ENCODE peak calls at places on chromosome 11, in five cellular contexts. L is ascending aorta, N is lower lobe of right lung, V is lung, Y is H9. R is an unnamed sample.

GRCh38 chr11:66470015-66470414 is 3.3 kb downstream of the PELI3 start:
- DNase-seq in V (no peak), Y (peak; percentile 47), L (no peak), N (no peak), R (no peak)

GRCh38 chr11:92739020-92739419 is 230.4 kb upstream of the MTNR1B start:
- DNase-seq in V (no peak), L (no peak), N (no peak), Y (no peak), R (no peak)

GRCh38 chr11:117618956-117619355 is 178.1 kb downstream of the DSCAML1 start:
- DNase-seq in N (no peak), Y (peak; percentile 79), V (no peak), L (no peak), R (no peak)

GRCh38 chr11:40713083-40713482 is 746.4 kb downstream of the LRRC4C start:
- DNase-seq in L (no peak), Y (no peak), V (no peak), N (no peak), R (no peak)

GRCh38 chr11:125304876-125305275 is 140.3 kb downstream of the PKNOX2 start:
- DNase-seq in Y (no peak), N (no peak), V (no peak), L (no peak), R (no peak)

GRCh38 chr11:96238563-96239166 is 104.3 kb downstream of the MAML2 start:
- DNase-seq in V (no peak), N (no peak), Y (no peak), L (no peak), R (no peak)

GRCh38 chr11:118051611-118052461 is 25.0 kb upstream of the TMPRSS4 start:
- DNase-seq in N (no peak), Y (no peak), L (peak; percentile 53), V (no peak), R (no peak)

GRCh38 chr11:104390696-104391095 is 226.7 kb upstream of the PDGFD start:
- DNase-seq in N (no peak), V (no peak), L (no peak), Y (no peak), R (no peak)

GRCh38 chr11:1854949-1855885 is 2.3 kb downstream of the LSP1 start:
- DNase-seq in N (no peak), Y (no peak), L (no peak), V (no peak), R (no peak)

GRCh38 chr11:72227316-72228228 is 3.0 kb downstream of the INPPL1 start:
- DNase-seq in V (peak; percentile 27), Y (peak; percentile 21), L (peak; percentile 44), N (no peak), R (no peak)

GRCh38 chr11:46332568-46333128 is 14.6 kb upstream of the DGKZ start:
- DNase-seq in N (peak; percentile 45), V (no peak), Y (peak; percentile 53), L (no peak), R (no peak)

GRCh38 chr11:70527429-70528045 is 129.2 kb downstream of the CTTN start:
- DNase-seq in Y (no peak), V (no peak), L (no peak), N (peak; percentile 27), R (no peak)

DNA sequence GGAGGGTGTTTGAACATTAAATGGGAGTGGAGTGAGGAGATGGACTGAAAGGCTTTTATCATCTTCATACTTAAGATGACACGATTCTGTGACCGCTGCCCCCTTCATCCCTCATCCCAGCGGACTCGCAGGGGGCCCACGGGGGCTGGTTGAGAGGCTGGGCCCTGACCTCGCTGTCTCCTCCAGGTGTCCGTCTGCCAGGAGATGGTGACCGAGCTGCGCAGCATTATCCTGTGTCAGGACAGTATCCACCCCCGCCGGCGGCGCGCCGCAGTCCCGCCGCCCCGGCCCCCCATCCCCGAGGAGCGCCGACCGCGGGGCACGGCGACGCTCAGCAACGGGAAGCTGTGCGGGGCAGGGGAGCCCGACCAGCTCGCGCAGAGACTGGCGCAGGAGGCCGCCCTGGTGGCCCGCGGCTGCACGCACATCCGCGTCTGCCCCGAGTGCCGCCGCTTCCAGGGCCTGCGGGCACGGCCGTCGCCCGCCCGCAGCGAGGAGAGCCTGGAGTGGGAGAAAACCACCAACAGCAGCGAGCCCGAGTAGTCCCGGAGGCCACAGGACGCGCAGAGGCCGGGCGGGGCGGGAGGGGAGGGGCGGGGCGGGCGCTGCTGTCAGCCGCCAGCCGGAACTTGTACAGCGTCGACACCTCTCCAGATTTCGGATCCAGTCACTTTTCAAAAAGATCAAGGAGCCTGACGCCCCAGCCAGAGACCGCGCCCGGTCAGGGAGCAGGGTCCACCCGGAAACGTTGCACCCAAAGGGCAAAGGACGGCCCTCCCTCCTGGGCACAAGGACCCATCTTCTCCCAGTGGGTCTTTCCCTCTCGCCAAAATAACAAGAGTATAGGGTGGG is 38.0 kb upstream of the TBCEL start:
- DNase-seq in V (peak; percentile 54), N (peak; percentile 66), Y (peak; percentile 73), L (peak; percentile 65), R (peak; percentile 50)
- TF ChIP-seq CTCF in V (no peak), N (peak; percentile 38), Y (peak; percentile 46), L (peak; percentile 30), R (peak; percentile 54)

GRCh38 chr11:61890536-61891330 is 612 bp downstream of the FADS3 start:
- DNase-seq in N (peak; percentile 74), L (peak; percentile 94), V (peak; percentile 44), Y (peak; percentile 61), R (peak; percentile 41)
- TF ChIP-seq CTCF in N (no peak), L (peak; percentile 6), V (no peak), Y (no peak), R (peak; percentile 33)

GRCh38 chr11:133581091-133581490 is 48.8 kb upstream of the OPCML start:
- DNase-seq in Y (no peak), N (no peak), V (no peak), L (no peak), R (no peak)

GRCh38 chr11:133579165-133580031 is 47.1 kb upstream of the OPCML start:
- DNase-seq in Y (peak; percentile 66), V (no peak), N (no peak), L (no peak), R (no peak)

GRCh38 chr11:133577403-133577802 is 45.1 kb upstream of the OPCML start:
- DNase-seq in N (no peak), L (no peak), V (no peak), Y (no peak), R (no peak)

GRCh38 chr11:133570376-133570775 is 38.1 kb upstream of the OPCML start:
- DNase-seq in V (no peak), L (no peak), Y (no peak), N (no peak), R (no peak)

DNA sequence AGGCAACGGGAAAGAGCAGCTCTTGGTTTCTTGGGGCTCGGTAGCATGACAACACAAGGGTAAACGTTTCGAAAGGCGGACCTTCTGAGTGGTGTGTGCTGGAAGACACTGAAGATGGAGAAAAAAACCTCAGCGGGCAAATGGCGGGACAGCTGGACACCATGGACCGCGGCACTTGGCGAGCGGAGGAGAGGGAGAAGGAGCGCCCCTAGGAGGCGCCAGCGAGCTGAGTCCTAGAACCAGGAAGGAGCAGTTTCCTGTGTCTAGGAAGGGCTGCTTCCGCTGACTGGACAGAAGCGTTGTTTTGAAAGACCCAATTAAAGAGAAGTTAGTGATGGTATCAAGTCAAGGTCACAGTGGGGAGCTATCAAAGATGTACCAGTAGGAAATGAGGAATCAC is 44.0 kb upstream of the OPCML start:
- DNase-seq in L (no peak), Y (peak; percentile 80), N (no peak), V (no peak), R (no peak)
- TF ChIP-seq CTCF in L (no peak), Y (peak; percentile 87), N (no peak), V (no peak), R (peak; percentile 23)

DNA sequence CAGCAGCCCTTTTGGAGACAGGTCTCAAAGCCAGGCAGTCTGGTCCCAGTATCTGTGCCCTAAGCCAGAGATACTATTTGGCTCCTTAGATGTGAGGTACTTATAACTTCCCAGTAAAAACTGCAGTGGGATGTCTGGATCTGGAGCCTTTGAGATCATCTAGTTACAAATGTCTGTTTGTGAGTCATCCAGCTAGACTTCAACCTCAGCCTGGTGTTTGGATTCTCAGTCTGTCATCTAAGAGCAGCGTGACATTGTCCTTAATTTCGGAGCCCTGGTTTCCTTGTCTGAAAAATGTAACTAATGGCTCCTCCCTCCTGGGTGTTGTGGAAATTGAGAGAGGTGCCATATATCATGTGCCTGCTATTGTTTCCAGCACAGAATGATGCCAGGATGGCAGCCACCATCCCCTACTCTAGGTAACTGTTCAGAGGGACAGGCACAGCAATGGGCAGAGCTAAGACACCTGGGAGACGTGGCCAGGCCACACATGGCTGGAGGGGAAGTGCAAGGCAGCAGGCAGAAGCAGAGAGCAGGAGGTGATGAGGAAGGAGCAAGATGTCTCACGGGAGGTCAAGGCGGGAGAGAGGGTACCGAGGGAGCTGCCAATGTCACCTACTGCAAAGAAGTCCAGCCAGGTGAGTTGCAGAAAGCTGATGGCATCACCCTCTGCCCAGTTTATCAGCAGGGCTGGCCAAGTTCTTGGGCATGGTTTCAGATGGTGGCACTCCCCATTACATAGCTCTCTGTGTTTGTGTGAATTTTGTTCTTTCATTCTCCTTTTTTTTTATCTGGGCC is 20.6 kb upstream of the ST3GAL4 start:
- DNase-seq in L (peak; percentile 52), N (no peak), Y (no peak), V (no peak), R (no peak)
- TF ChIP-seq CTCF in L (no peak), N (no peak), Y (no peak), V (no peak), R (no peak)